ENCODE peak calls at places on chromosomes 6 and 20, in four cellular contexts. I is stimulated activated CD4-positive, alpha-beta T cell treated with anti-CD3 and anti-CD28 coated beads, Interleukin-2, amount 100 ng/mL, for 4 hours; W is HEK293T; M is GM10248. C is an unnamed sample.

GRCh38 chr6:54665246-54665645 is 181.3 kb upstream of the FAM83B start:
- DNase-seq in W (no peak), M (no peak), I (no peak), C (no peak)

GRCh38 chr6:132974122-132974521 is 159.8 kb downstream of the RPS12 start:
- DNase-seq in M (no peak), I (no peak), W (no peak), C (no peak)

GRCh38 chr6:29959492-29959891 is 17.2 kb downstream of the HLA-A start:
- DNase-seq in M (no peak), I (no peak), W (no peak), C (no peak)

GRCh38 chr20:5621305-5621704 is 128.9 kb upstream of the SHLD1 start:
- DNase-seq in I (no peak), W (no peak), M (no peak), C (no peak)

GRCh38 chr6:97053643-97054411 is 129.3 kb downstream of the KLHL32 start:
- DNase-seq in W (no peak), I (no peak), M (no peak), C (no peak)

GRCh38 chr20:35617397-35618031 is 1.9 kb downstream of the SPAG4 start:
- DNase-seq in I (no peak), M (peak; percentile 67), W (peak; percentile 60), C (no peak)

GRCh38 chr20:53028337-53029007 is 56.3 kb downstream of the TSHZ2 start:
- DNase-seq in M (no peak), I (peak; percentile 27), W (no peak), C (no peak)

GRCh38 chr20:23010096-23010495 is 25.0 kb upstream of the SSTR4 start:
- DNase-seq in W (no peak), M (no peak), I (no peak), C (no peak)

GRCh38 chr6:44561062-44561591 is 173.6 kb downstream of the CDC5L start:
- DNase-seq in M (peak; percentile 35), I (no peak), W (peak; percentile 49), C (no peak)

GRCh38 chr6:40599580-40599979 is 12.4 kb upstream of the LRFN2 start:
- DNase-seq in M (no peak), W (no peak), I (no peak), C (no peak)

GRCh38 chr6:6620752-6621151 is 32.2 kb downstream of the LY86 start:
- DNase-seq in W (no peak), M (no peak), I (no peak), C (no peak)

GRCh38 chr6:109332748-109333147 is 49.5 kb downstream of the CD164 start:
- DNase-seq in M (peak; percentile 23), I (no peak), W (no peak), C (no peak)

GRCh38 chr20:4886771-4887527 is 114.4 kb downstream of the SLC23A2 start:
- DNase-seq in M (no peak), W (no peak), I (no peak), C (no peak)

GRCh38 chr6:33277663-33278391 is 904 bp downstream of the B3GALT4 start:
- DNase-seq in I (no peak), M (peak; percentile 53), W (no peak), C (no peak)

GRCh38 chr20:41149679-41150131 is 12.4 kb downstream of the PLCG1 start:
- DNase-seq in I (no peak), W (no peak), M (no peak), C (no peak)

GRCh38 chr6:134678436-134678889 is 271.4 kb downstream of the ALDH8A1 start:
- DNase-seq in M (no peak), W (no peak), I (no peak), C (no peak)

GRCh38 chr6:121828567-121828966 is 393.1 kb downstream of the GJA1 start:
- DNase-seq in I (no peak), M (no peak), W (no peak), C (no peak)

GRCh38 chr20:62780204-62780603 is 16.1 kb upstream of the MRGBP start:
- DNase-seq in W (no peak), M (no peak), I (no peak), C (no peak)

GRCh38 chr6:138666636-138667035 is 106.9 kb upstream of the CCDC28A start:
- DNase-seq in M (no peak), W (no peak), I (no peak), C (no peak)